ENCODE peak calls at places on chromosomes 16 and 17, in ten cellular contexts. E is stomach, K is upper lobe of right lung, C is transverse colon, H is fibroblast of mammary gland, J is kidney epithelial cell, S is astrocyte of the spinal cord, W is mucosa of descending colon, A is prostate gland, B is fibroblast of lung. T is an unnamed sample.

GRCh38 chr16:69366431-69366830 is 14.8 kb upstream of the TMED6 start:
- DNase-seq in A (no peak), S (no peak), B (no peak), J (no peak), H (peak; percentile 37), C (no peak), E (no peak), W (no peak), K (no peak), T (no peak)

GRCh38 chr17:4771519-4772234 is at the start of gene TM4SF5:
- DNase-seq in C (peak; percentile 87), A (no peak), J (no peak), B (no peak), W (peak; percentile 86), S (no peak), H (no peak), K (no peak), E (peak; percentile 76), T (no peak)

GRCh38 chr16:88466175-88466862 is 13.2 kb downstream of the ZFPM1 start:
- DNase-seq in J (no peak), A (no peak), B (no peak), H (no peak), E (no peak), C (no peak), K (no peak), S (no peak), W (no peak), T (no peak)

GRCh38 chr16:1174477-1175357 is 21.8 kb downstream of the CACNA1H start:
- DNase-seq in W (no peak), C (no peak), A (no peak), J (no peak), B (peak; percentile 65), H (peak; percentile 11), K (no peak), E (no peak), S (peak; percentile 55), T (no peak)

GRCh38 chr17:49576121-49576905 is 642 bp downstream of the NXPH3 start:
- DNase-seq in E (no peak), A (no peak), S (no peak), C (no peak), J (no peak), W (no peak), H (peak; percentile 27), B (peak; percentile 35), K (peak; percentile 69), T (peak; percentile 26)

GRCh38 chr17:33929181-33929724 is 325.8 kb upstream of the CCL2 start:
- DNase-seq in H (no peak), W (no peak), C (no peak), J (no peak), K (no peak), E (no peak), B (no peak), A (no peak), S (no peak), T (no peak)

GRCh38 chr17:11391134-11391533 is 150.1 kb downstream of the SHISA6 start:
- DNase-seq in B (no peak), C (peak; percentile 36), K (no peak), J (no peak), E (no peak), H (no peak), S (no peak), A (no peak), W (no peak), T (no peak)

GRCh38 chr16:50960517-50961202 is 190.4 kb downstream of the SALL1 start:
- DNase-seq in B (no peak), S (no peak), H (no peak), A (no peak), W (no peak), K (no peak), E (peak; percentile 25), J (no peak), C (no peak), T (no peak)

GRCh38 chr17:49987290-49987585 is 7.8 kb downstream of the DLX3 start:
- DNase-seq in C (no peak), K (peak; percentile 16), S (no peak), E (no peak), J (no peak), A (no peak), H (no peak), B (no peak), W (no peak), T (no peak)

GRCh38 chr17:48546924-48547838 is 2.3 kb upstream of the HOXB2 start:
- DNase-seq in S (peak; percentile 69), A (no peak), J (no peak), E (no peak), K (no peak), B (peak; percentile 57), H (no peak), C (no peak), W (no peak), T (peak; percentile 93)

GRCh38 chr17:82812601-82813000 is 27.2 kb downstream of the ZNF750 start:
- DNase-seq in J (no peak), A (no peak), B (no peak), C (no peak), H (no peak), K (no peak), W (no peak), S (no peak), E (no peak), T (no peak)

GRCh38 chr17:45127583-45128300 is 4.6 kb downstream of the PLCD3 start:
- DNase-seq in J (no peak), W (peak; percentile 91), B (peak; percentile 72), A (peak; percentile 60), K (no peak), S (peak; percentile 46), H (no peak), C (peak; percentile 90), E (peak; percentile 88), T (peak; percentile 60)

GRCh38 chr17:78184868-78185267 is 2.0 kb downstream of the TK1 start:
- DNase-seq in A (peak; percentile 63), K (no peak), W (no peak), B (no peak), E (no peak), J (peak; percentile 44), H (no peak), C (no peak), S (no peak), T (no peak)

GRCh38 chr16:73058616-73059409 is 10.9 kb upstream of the ZFHX3 start:
- DNase-seq in B (peak; percentile 66), S (no peak), J (no peak), C (no peak), A (no peak), H (peak; percentile 41), K (peak; percentile 80), W (peak; percentile 71), E (peak; percentile 43), T (peak; percentile 63)

GRCh38 chr16:66599726-66600125 is 4.8 kb upstream of the CMTM3 start:
- DNase-seq in H (no peak), C (no peak), K (no peak), W (no peak), E (no peak), B (no peak), A (no peak), J (no peak), S (no peak), T (no peak)

GRCh38 chr16:3349175-3349574 is 6.5 kb upstream of the OR2C1 start:
- DNase-seq in H (no peak), C (no peak), K (no peak), S (no peak), W (no peak), B (no peak), A (no peak), E (no peak), J (no peak), T (no peak)
- H3K4me3 ChIP-seq in H (no peak overlapping the region), C (no peak overlapping the region), K (no peak overlapping the region), S (no peak overlapping the region), W (no peak overlapping the region), B (no peak overlapping the region), A (no peak overlapping the region), E (no peak overlapping the region), J (no peak overlapping the region), T (no peak overlapping the region)

GRCh38 chr17:37743875-37744632 is 805 bp downstream of the HNF1B start:
- DNase-seq in A (peak; percentile 53), W (peak; percentile 70), C (peak; percentile 42), E (peak; percentile 58), S (no peak), B (no peak), K (peak; percentile 80), H (no peak), J (no peak), T (no peak)
- TF ChIP-seq CTCF in A (no peak), W (no peak), C (no peak), E (no peak), S (no peak), B (no peak), K (no peak), H (no peak), J (peak; percentile 19), T (no peak)

GRCh38 chr16:81617021-81617346 is 162.1 kb upstream of the PLCG2 start:
- DNase-seq in S (no peak), K (no peak), H (no peak), J (no peak), W (no peak), C (no peak), E (no peak), A (no peak), B (no peak), T (no peak)
- H3K4me3 ChIP-seq in S (no peak overlapping the region), K (no peak overlapping the region), H (no peak overlapping the region), J (no peak overlapping the region), W (no peak overlapping the region), C (no peak overlapping the region), E (no peak overlapping the region), A (no peak overlapping the region), B (no peak overlapping the region), T (no peak overlapping the region)

GRCh38 chr17:79188048-79188447 is 113.4 kb downstream of the ENGASE start:
- DNase-seq in H (no peak), K (no peak), C (no peak), W (peak; percentile 40), J (no peak), A (no peak), E (no peak), B (no peak), S (no peak), T (no peak)
- TF ChIP-seq CTCF in H (peak; percentile 50), K (peak; percentile 45), C (peak; percentile 40), W (no peak), J (peak; percentile 55), A (no peak), E (peak; percentile 39), B (peak; percentile 34), S (peak; percentile 50), T (peak; percentile 44)

DNA sequence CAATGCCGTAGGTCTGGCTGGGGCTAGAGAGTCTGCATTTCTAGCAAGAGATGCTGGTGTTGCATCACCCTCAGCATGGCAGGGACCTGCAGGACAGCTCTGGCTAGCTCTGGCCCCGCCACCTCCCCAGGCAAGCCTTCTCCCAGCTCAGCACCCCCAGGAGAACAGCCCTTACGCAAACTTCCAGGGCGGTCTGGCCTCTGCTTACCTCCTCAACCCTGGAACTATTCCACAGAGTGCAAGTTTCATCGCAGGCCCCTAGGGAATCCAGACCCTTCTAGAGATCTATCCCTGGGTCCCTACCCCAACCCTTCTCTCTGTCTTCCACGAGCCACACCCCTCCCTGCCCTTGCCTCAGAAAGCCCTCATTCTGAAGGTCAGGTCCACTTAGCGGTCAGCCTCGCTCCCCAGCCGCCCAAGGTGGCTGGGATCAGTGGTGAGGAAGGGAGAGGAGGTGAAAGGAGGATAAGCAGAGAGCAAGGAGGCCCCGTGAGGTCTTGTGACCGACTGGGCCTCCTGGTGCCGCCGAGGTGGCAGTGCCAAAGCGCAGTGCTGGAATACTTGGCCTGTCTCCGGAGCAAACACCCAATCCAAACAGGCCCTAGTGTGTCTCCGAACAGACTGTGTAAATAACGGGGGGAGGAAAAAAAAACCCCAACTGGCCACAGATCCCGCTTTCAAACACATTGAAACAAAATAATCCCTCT is 380.7 kb downstream of the SOX9 start:
- DNase-seq in B (peak; percentile 20), K (peak; percentile 83), A (peak; percentile 91), J (no peak), E (peak; percentile 90), H (no peak), S (no peak), W (peak; percentile 56), C (no peak), T (no peak)
- H3K4me3 ChIP-seq in B (no peak overlapping the region), K (no peak overlapping the region), A (no peak overlapping the region), J (no peak overlapping the region), E (no peak overlapping the region), H (no peak overlapping the region), S (no peak overlapping the region), W (no peak overlapping the region), C (peak overlapping the region; percentile 2), T (no peak overlapping the region)

T was measured in fibroblast of the aortic adventitia.